ENCODE peak calls at places on chromosomes 4 and X, in eight cellular contexts. E is A549, S is ovary, Z is H54, A is GM12892, U is IMR-90, P is stomach, H is right lobe of liver. N is an unnamed sample.

GRCh38 chr4:95248713-95249401 is 299.9 kb downstream of the UNC5C start:
- DNase-seq in P (no peak), A (no peak), U (no peak), H (no peak), S (no peak), E (no peak), Z (no peak), N (no peak)

GRCh38 chr4:65669008-65669971 is 999 bp downstream of the EPHA5 start:
- DNase-seq in S (peak), H (peak), A (no peak), P (no peak), U (no peak), E (no peak), Z (no peak), N (no peak)

GRCh38 chrX:41384041-41384705 is 50.2 kb downstream of the DDX3X start:
- DNase-seq in U (peak), E (no peak), Z (peak), S (peak), P (peak), H (peak), A (no peak), N (peak)

GRCh38 chr4:174828845-174829701 is at the start of gene GLRA3:
- DNase-seq in P (peak), H (peak), U (no peak), Z (no peak), S (peak), A (no peak), E (peak), N (peak)

GRCh38 chrX:66684196-66684595 is 45.3 kb upstream of the EDA2R start:
- DNase-seq in P (no peak), E (no peak), S (no peak), A (no peak), H (no peak), U (no peak), Z (no peak), N (no peak)

GRCh38 chr4:155950461-155950860 is 3.2 kb downstream of the CTSO start:
- DNase-seq in U (no peak), E (no peak), A (no peak), Z (no peak), H (no peak), P (no peak), S (no peak), N (no peak)

GRCh38 chr4:26372525-26373172 is 51.8 kb downstream of the RBPJ start:
- DNase-seq in P (no peak), A (no peak), U (peak), Z (no peak), H (no peak), S (no peak), E (no peak), N (no peak)

GRCh38 chrX:16319929-16320328 is 152.6 kb downstream of the MAGEB17 start:
- DNase-seq in H (no peak), U (peak), A (no peak), Z (no peak), S (no peak), E (no peak), P (no peak), N (no peak)

GRCh38 chrX:2387614-2388239 is 113.0 kb downstream of the DHRSX start:
- DNase-seq in A (no peak), H (no peak), E (no peak), P (peak), Z (no peak), S (no peak), U (peak), N (no peak)

GRCh38 chr4:186078977-186079697 is 10.2 kb downstream of the TLR3 start:
- DNase-seq in U (no peak), E (no peak), Z (no peak), S (no peak), P (no peak), A (no peak), H (no peak), N (no peak)

GRCh38 chr4:145824469-145824868 is 114.2 kb downstream of the ZNF827 start:
- DNase-seq in S (no peak), E (no peak), U (no peak), H (no peak), A (no peak), Z (no peak), P (no peak), N (no peak)

GRCh38 chr4:1082215-1083182 is 30.9 kb downstream of the RNF212 start:
- DNase-seq in P (peak), E (peak), S (peak), A (no peak), Z (peak), H (no peak), U (peak), N (no peak)

GRCh38 chrX:102651242-102651967 is at the start of gene GPRASP1:
- DNase-seq in A (no peak), H (peak), P (no peak), U (peak), S (peak), E (no peak), Z (no peak), N (peak)

GRCh38 chrX:13855689-13856425 is 39.0 kb upstream of the GPM6B start:
- DNase-seq in S (no peak), U (no peak), P (no peak), H (no peak), Z (no peak), E (no peak), A (no peak), N (no peak)

GRCh38 chr4:114378306-114378903 is 220.2 kb upstream of the UGT8 start:
- DNase-seq in H (no peak), S (no peak), E (no peak), U (peak), A (no peak), Z (no peak), P (no peak), N (no peak)

GRCh38 chr4:184250795-184251679 is 33.4 kb upstream of the ENPP6 start:
- DNase-seq in U (peak), Z (peak), S (no peak), P (no peak), E (peak), A (no peak), H (no peak), N (no peak)

GRCh38 chr4:15025693-15026092 is 23.4 kb downstream of the CPEB2 start:
- DNase-seq in H (no peak), P (no peak), E (no peak), A (no peak), S (no peak), Z (no peak), U (no peak), N (no peak)

GRCh38 chrX:331145-331771 is 12.7 kb upstream of the GTPBP6 start:
- DNase-seq in S (peak), H (peak), E (no peak), P (no peak), Z (no peak), U (peak), A (no peak), N (no peak)

GRCh38 chr4:109207060-109207459 is 95.4 kb downstream of the COL25A1 start:
- DNase-seq in U (peak), A (no peak), Z (no peak), S (no peak), H (no peak), E (no peak), P (no peak), N (no peak)

GRCh38 chr4:174314770-174315169 is 31.1 kb downstream of the CEP44 start:
- DNase-seq in Z (no peak), P (no peak), A (no peak), H (no peak), S (no peak), U (peak), E (no peak), N (no peak)

GRCh38 chr4:59553063-59553738 is 1646.9 kb upstream of the ADGRL3 start:
- DNase-seq in P (no peak), U (no peak), A (no peak), S (no peak), E (peak), H (no peak), Z (peak), N (no peak)

GRCh38 chr4:143411527-143412480 is 75.1 kb downstream of the GAB1 start:
- DNase-seq in U (peak), Z (no peak), A (no peak), E (no peak), P (no peak), H (no peak), S (no peak), N (peak)

DNA sequence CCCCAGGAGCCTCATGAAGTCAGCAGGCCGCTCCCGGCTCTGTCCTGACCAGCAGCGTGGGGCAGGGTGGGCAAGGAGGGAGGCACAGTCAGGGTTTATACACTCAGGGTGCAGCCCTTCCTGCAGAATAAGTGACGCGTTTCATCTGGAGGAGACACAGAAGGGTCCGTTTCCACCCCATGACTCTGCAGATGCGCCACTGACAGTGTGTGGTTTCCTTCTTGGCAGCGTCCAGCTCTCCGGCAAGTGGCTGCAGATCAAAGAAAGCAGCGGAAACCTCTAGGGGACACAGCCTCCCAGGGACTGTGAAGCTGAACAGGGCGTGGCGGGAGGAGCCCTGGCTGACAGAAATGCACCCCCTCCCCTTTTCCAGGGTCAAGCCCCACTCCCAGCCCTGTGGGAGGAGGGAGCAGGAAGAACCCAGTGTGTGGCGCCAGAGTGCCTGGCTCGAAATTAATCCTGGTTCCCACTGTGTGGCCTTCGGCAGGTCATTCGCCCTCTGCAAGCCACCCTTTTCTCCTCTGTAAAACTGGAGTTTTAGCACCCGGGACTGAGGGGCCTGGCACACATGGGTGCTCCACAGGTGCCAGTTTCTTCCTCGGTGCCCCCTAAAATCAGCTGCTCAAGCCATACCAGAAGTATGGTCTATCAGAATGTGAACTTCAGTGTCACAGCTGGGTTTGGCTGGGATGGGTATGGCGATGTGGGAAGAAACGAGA is 17.3 kb upstream of the TBC1D14 start:
- DNase-seq in U (peak), P (peak), S (no peak), Z (no peak), H (peak), E (peak), A (no peak), N (peak)
- TF ChIP-seq POLR2A in U (no peak), P (no peak), S (no peak), Z (no peak), H (peak), E (no peak), A (no peak), N (no peak)

GRCh38 chrX:18886344-18887161 is 97.4 kb downstream of the PHKA2 start:
- DNase-seq in S (peak), U (peak), A (peak), P (peak), H (peak), Z (peak), E (peak), N (peak)
- TF ChIP-seq POLR2A in S (no peak), U (no peak), A (peak), P (no peak), H (peak), Z (peak), E (peak), N (no peak)

GRCh38 chr4:54708339-54709279 is 50.9 kb downstream of the KIT start:
- DNase-seq in S (no peak), A (no peak), P (no peak), E (no peak), U (no peak), H (no peak), Z (no peak), N (no peak)
- TF ChIP-seq POLR2A in S (no peak), A (no peak), P (no peak), E (no peak), U (no peak), H (no peak), Z (no peak), N (no peak)

GRCh38 chr4:74097631-74098550 is 1.1 kb downstream of the CXCL2 start:
- DNase-seq in U (no peak), P (no peak), S (no peak), Z (no peak), H (peak), A (no peak), E (no peak), N (no peak)
- TF ChIP-seq POLR2A in U (peak), P (peak), S (no peak), Z (no peak), H (peak), A (no peak), E (no peak), N (no peak)